ENCODE peak calls at places on chromosomes 12 and 14, in four cellular contexts. Y is K562, S is WTC11, B is HepG2. H is an unnamed sample.

GRCh38 chr12:52180971-52181628 is 10.7 kb downstream of the KRT80 start:
- DNase-seq in S (no peak), Y (no peak), B (no peak), H (no peak)

GRCh38 chr12:91380651-91381050 is 198.0 kb upstream of the DCN start:
- DNase-seq in S (no peak), B (no peak), Y (no peak), H (no peak)

GRCh38 chr14:103313704-103314103 is 20.3 kb upstream of the EIF5 start:
- DNase-seq in Y (no peak), S (no peak), B (no peak), H (no peak)

GRCh38 chr12:89448951-89449371 is 75.6 kb downstream of the GALNT4 start:
- DNase-seq in Y (no peak), B (no peak), S (no peak), H (no peak)

GRCh38 chr14:92109490-92109889 is 3.1 kb upstream of the ATXN3 start:
- DNase-seq in Y (no peak), S (no peak), B (no peak), H (no peak)

GRCh38 chr14:76326918-76327689 is 48.8 kb upstream of the ESRRB start:
- DNase-seq in B (no peak), S (no peak), Y (no peak), H (no peak)

GRCh38 chr14:99995700-99996356 is 69.4 kb upstream of the EVL start:
- DNase-seq in Y (peak), B (peak), S (peak), H (peak)

GRCh38 chr14:63893701-63894458 is 41.1 kb downstream of the SYNE2 start:
- DNase-seq in S (no peak), Y (no peak), B (no peak), H (no peak)

GRCh38 chr12:16165506-16165905 is 112.0 kb downstream of the SLC15A5 start:
- DNase-seq in Y (no peak), S (peak), B (peak), H (peak)

GRCh38 chr12:107349008-107349747 is 255.8 kb upstream of the CRY1 start:
- DNase-seq in S (no peak), B (peak), Y (no peak), H (peak)

GRCh38 chr12:50786498-50787231 is 22.8 kb downstream of the ATF1 start:
- DNase-seq in Y (no peak), B (peak), S (no peak), H (no peak)

GRCh38 chr12:92612611-92613010 is 90.2 kb upstream of the PLEKHG7 start:
- DNase-seq in Y (no peak), B (no peak), S (no peak), H (no peak)

GRCh38 chr12:92614041-92614440 is 88.7 kb upstream of the PLEKHG7 start:
- DNase-seq in B (no peak), S (no peak), Y (no peak), H (no peak)

GRCh38 chr12:92619026-92619425 is 83.8 kb upstream of the PLEKHG7 start:
- DNase-seq in S (no peak), B (no peak), Y (no peak), H (no peak)

GRCh38 chr12:92614502-92614901 is 88.3 kb upstream of the PLEKHG7 start:
- DNase-seq in B (no peak), S (no peak), Y (no peak), H (no peak)

DNA sequence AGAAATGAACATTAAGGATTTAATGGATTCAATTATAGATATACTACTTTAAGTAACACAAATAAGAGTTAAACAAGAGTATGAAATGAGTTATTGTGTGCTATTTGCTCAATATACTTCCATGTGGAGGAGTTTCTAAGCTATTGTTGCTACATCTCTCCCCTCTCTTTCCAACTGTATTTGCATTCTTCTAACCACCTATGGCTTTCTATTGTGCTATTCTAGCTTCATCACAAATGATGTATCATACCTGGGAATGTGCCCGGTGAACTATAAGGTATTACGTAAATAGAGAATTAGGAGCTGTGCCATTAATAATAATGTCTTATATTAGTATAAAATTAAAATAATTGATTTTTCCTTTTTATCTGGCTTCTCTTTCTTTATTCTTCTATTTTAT is 87.1 kb upstream of the PLEKHG7 start:
- DNase-seq in Y (no peak), B (no peak), S (no peak), H (no peak)
- TF ChIP-seq FOXJ3 in Y (no peak), B (no peak), S (no peak), H (no peak)

GRCh38 chr14:104935955-104936354 is 11.3 kb downstream of the PLD4 start:
- DNase-seq in S (peak), B (no peak), Y (no peak), H (no peak)

GRCh38 chr14:104936361-104937155 is 11.9 kb downstream of the PLD4 start:
- DNase-seq in Y (no peak), B (no peak), S (peak), H (no peak)

GRCh38 chr14:104933721-104934379 is 9.2 kb downstream of the PLD4 start:
- DNase-seq in B (no peak), Y (peak), S (peak), H (peak)

GRCh38 chr14:104934380-104934733 is 9.7 kb downstream of the PLD4 start:
- DNase-seq in S (no peak), B (no peak), Y (no peak), H (no peak)

GRCh38 chr14:104935026-104935650 is 10.5 kb downstream of the PLD4 start:
- DNase-seq in S (peak), B (no peak), Y (no peak), H (no peak)
- TF ChIP-seq FOXJ3 in S (no peak), B (no peak), Y (no peak), H (no peak)

DNA sequence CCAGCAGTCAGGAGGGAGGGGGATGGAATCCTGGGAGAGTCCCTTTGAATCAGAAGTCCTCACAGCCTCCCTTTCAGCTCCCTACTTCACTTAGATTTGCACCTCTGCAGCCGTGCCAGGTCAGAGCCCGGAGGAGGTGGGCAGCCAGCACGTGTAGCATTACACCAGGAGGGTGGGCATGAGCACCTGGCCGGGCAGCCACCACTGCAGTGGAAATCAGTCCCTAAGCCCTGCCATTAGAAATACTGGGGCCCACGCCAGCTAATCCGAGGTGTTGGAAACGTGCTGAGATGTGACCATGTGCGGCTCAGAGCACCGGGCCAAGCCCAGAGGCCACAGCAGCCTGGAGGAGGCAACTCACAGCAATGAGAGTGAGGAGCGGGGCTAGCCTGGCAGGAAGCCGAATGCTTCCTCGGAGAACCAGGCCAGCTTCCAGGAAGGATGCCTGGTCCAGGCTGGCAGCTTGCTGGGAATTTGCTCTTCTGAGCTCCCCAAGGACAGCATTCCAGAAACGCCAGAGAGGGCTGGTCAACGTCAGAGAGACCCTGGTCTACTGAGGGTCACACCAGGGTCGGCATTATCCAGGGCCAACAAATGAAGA is 9.4 kb upstream of the CACNA2D4 start:
- DNase-seq in Y (no peak), S (no peak), B (no peak), H (peak)
- TF ChIP-seq FOXJ3 in Y (no peak), S (no peak), B (no peak), H (no peak)

GRCh38 chr12:546920-547845 is 87.4 kb downstream of the B4GALNT3 start:
- DNase-seq in B (peak), S (peak), Y (peak), H (peak)
- TF ChIP-seq FOXJ3 in B (no peak), S (no peak), Y (no peak), H (no peak)

GRCh38 chr12:64965920-64966319 is 141.5 kb downstream of the TBC1D30 start:
- DNase-seq in Y (no peak), S (no peak), B (no peak), H (no peak)

DNA sequence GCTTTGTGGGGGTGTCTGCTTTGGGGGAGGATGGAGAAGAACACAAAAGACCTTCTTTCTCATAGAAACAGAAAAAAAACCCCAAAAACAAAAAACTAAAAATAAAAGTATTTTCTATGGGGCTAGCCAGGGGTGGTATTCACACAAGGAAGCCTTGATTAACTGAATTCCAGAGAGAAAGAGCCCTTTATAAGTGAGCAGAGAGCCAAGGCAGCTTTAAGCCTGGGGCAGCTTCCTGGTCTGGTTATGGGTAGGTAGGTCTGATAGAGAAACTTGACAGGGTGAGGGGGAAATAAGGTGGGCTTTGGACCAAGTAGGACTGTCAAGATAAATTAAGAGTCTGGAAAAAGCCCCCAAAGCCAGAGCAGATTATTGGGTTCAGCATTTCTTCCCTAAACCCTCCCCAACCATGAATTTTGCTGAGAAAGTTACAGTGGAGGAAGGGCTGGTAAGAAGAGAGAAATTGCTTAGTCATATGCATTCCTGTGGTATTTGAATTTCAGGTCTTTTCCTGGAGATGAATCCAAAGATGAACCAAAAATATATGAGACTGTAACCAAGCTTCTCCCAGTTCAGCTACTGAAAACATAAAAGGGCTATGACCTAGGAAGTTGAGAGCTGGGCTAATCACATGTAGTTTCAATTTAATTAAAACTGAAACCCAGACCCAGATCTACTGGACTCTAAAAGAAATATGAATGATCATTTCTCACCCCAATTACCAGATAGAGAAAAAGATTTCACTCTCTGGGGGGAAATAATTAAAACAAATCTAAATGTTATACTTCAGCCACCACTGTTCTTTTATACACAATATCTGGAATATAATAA is 144.8 kb downstream of the TBC1D30 start:
- DNase-seq in B (peak), Y (no peak), S (no peak), H (no peak)
- TF ChIP-seq FOXJ3 in B (no peak), Y (no peak), S (no peak), H (no peak)

GRCh38 chr12:130571089-130571488 is 145.0 kb downstream of the RIMBP2 start:
- DNase-seq in S (no peak), Y (no peak), B (no peak), H (no peak)
- TF ChIP-seq FOXJ3 in S (no peak), Y (no peak), B (no peak), H (no peak)

GRCh38 chr12:84329933-84330332 is 582.7 kb downstream of the SLC6A15 start:
- DNase-seq in S (no peak), Y (no peak), B (no peak), H (no peak)
- TF ChIP-seq FOXJ3 in S (no peak), Y (no peak), B (no peak), H (no peak)

GRCh38 chr12:132362966-132363660 is 33.7 kb upstream of the GALNT9 start:
- DNase-seq in B (no peak), S (peak), Y (no peak), H (no peak)

GRCh38 chr12:132365226-132365625 is 35.8 kb upstream of the GALNT9 start:
- DNase-seq in Y (no peak), B (no peak), S (no peak), H (no peak)

GRCh38 chr12:132364348-132364902 is 35.0 kb upstream of the GALNT9 start:
- DNase-seq in S (no peak), B (no peak), Y (no peak), H (no peak)

GRCh38 chr12:132366341-132366861 is 37.0 kb upstream of the GALNT9 start:
- DNase-seq in B (no peak), S (no peak), Y (no peak), H (no peak)

GRCh38 chr12:132363661-132364347 is 34.4 kb upstream of the GALNT9 start:
- DNase-seq in Y (no peak), B (no peak), S (no peak), H (no peak)
- TF ChIP-seq FOXJ3 in Y (no peak), B (no peak), S (no peak), H (no peak)

GRCh38 chr12:101772019-101772774 is 32.9 kb upstream of the SYCP3 start:
- DNase-seq in S (no peak), B (no peak), Y (no peak), H (no peak)
- TF ChIP-seq FOXJ3 in S (no peak), B (no peak), Y (no peak), H (no peak)

H was measured in SK-N-SH.